ENCODE peak calls at places on chromosomes 6 and 20, in five cellular contexts. H, E, K, O and L are unnamed samples.

GRCh38 chr6:101393291-101394251 is at the start of gene GRIK2:
- DNase-seq in H (peak; percentile 76), E (peak; percentile 33), K (peak; percentile 47), O (peak; percentile 32), L (peak; percentile 82)

GRCh38 chr20:49590163-49591017 is 22.5 kb upstream of the PTGIS start:
- DNase-seq in H (no peak), E (no peak), K (no peak), O (no peak), L (no peak)

GRCh38 chr20:15789083-15789482 is 784.2 kb downstream of the KIF16B start:
- DNase-seq in H (no peak), E (no peak), K (peak; percentile 26), O (no peak), L (no peak)

GRCh38 chr20:41355598-41356203 is 10.9 kb downstream of the EMILIN3 start:
- DNase-seq in H (no peak), E (no peak), K (no peak), O (no peak), L (no peak)

GRCh38 chr6:163725008-163725941 is 310.8 kb downstream of the QKI start:
- DNase-seq in H (no peak), E (no peak), K (no peak), O (no peak), L (no peak)

GRCh38 chr6:159809149-159809548 is 9.1 kb downstream of the PNLDC1 start:
- DNase-seq in H (no peak), E (no peak), K (no peak), O (no peak), L (no peak)

GRCh38 chr6:146984251-146984924 is 219.8 kb upstream of the STXBP5 start:
- DNase-seq in H (no peak), E (no peak), K (no peak), O (no peak), L (no peak)

GRCh38 chr6:70380771-70381435 is 32.4 kb upstream of the FAM135A start:
- DNase-seq in H (no peak), E (no peak), K (no peak), O (no peak), L (no peak)

GRCh38 chr6:13908955-13909381 is 15.8 kb upstream of the RNF182 start:
- DNase-seq in H (peak; percentile 36), E (no peak), K (peak; percentile 13), O (no peak), L (peak; percentile 78)

GRCh38 chr6:45432944-45433343 is 55.2 kb upstream of the SUPT3H start:
- DNase-seq in H (no peak), E (no peak), K (no peak), O (no peak), L (no peak)

GRCh38 chr20:57097245-57097935 is 169.1 kb downstream of the BMP7 start:
- DNase-seq in H (no peak), E (no peak), K (no peak), O (no peak), L (peak; percentile 76)